ENCODE peak calls at places on chromosomes 1 and 21, in eight cellular contexts. A, D, N, E, O, G, L and M are unnamed samples.

GRCh38 chr1:1210726-1211540 is 3.0 kb downstream of the TNFRSF4 start:
- DNase-seq in E (no peak), O (no peak), A (no peak), N (no peak), D (no peak), G (no peak), L (no peak), M (no peak)

GRCh38 chr1:917076-917459 is 6.7 kb upstream of the SAMD11 start:
- DNase-seq in E (no peak), D (no peak), L (no peak), O (no peak), N (no peak), A (peak; percentile 59), G (no peak), M (no peak)

GRCh38 chr1:29269356-29269755 is 33.0 kb downstream of the PTPRU start:
- DNase-seq in A (no peak), L (no peak), E (no peak), O (no peak), G (peak; percentile 59), N (no peak), D (no peak), M (no peak)

GRCh38 chr1:246450485-246451251 is 56.4 kb downstream of the SMYD3 start:
- DNase-seq in G (no peak), A (no peak), O (no peak), E (no peak), L (no peak), D (no peak), N (peak; percentile 41), M (peak; percentile 51)

GRCh38 chr1:8026976-8027747 is 1.1 kb upstream of the ERRFI1 start:
- DNase-seq in D (peak; percentile 72), O (no peak), G (no peak), E (no peak), L (no peak), A (no peak), N (peak; percentile 66), M (no peak)

GRCh38 chr1:154324669-154325582 is at the start of gene ATP8B2:
- DNase-seq in D (peak; percentile 75), E (no peak), G (peak; percentile 72), A (peak; percentile 83), O (peak; percentile 89), N (peak; percentile 76), L (peak; percentile 77), M (peak; percentile 89)

GRCh38 chr1:206112600-206113301 is 4.4 kb downstream of the AVPR1B start:
- DNase-seq in E (no peak), N (no peak), D (no peak), G (no peak), O (no peak), A (no peak), L (no peak), M (no peak)

GRCh38 chr1:36696261-36696940 is 213.7 kb upstream of the CSF3R start:
- DNase-seq in N (no peak), E (no peak), G (no peak), A (no peak), O (no peak), D (no peak), L (no peak), M (no peak)

GRCh38 chr21:42220138-42220701 is 1.3 kb downstream of the ABCG1 start:
- DNase-seq in N (peak; percentile 51), G (peak; percentile 77), E (peak; percentile 78), L (peak; percentile 75), O (peak; percentile 84), A (peak; percentile 62), D (peak; percentile 74), M (peak; percentile 79)

GRCh38 chr21:37799193-37800121 is 116.8 kb downstream of the KCNJ6 start:
- DNase-seq in A (no peak), L (no peak), O (no peak), N (peak; percentile 35), E (no peak), D (no peak), G (no peak), M (no peak)

GRCh38 chr1:150362721-150363425 is 1.1 kb upstream of the RPRD2 start:
- DNase-seq in D (no peak), N (peak; percentile 5), G (no peak), A (no peak), L (peak; percentile 27), E (no peak), O (no peak), M (peak; percentile 16)

GRCh38 chr1:147201276-147201675 is 23.9 kb downstream of the FMO5 start:
- DNase-seq in G (no peak), L (no peak), E (no peak), D (no peak), A (no peak), N (no peak), O (no peak), M (no peak)

GRCh38 chr1:29631361-29631760 is 395.0 kb downstream of the PTPRU start:
- DNase-seq in G (no peak), N (peak; percentile 49), A (no peak), L (no peak), O (no peak), D (peak; percentile 7), E (no peak), M (no peak)

GRCh38 chr1:227273557-227273956 is 44.7 kb downstream of the CDC42BPA start:
- DNase-seq in E (peak; percentile 48), D (no peak), L (no peak), O (peak; percentile 4), A (no peak), G (no peak), N (peak; percentile 25), M (no peak)

GRCh38 chr1:201149400-201149799 is 4.9 kb downstream of the TMEM9 start:
- DNase-seq in O (peak; percentile 17), G (no peak), A (no peak), E (peak; percentile 47), D (no peak), L (no peak), N (peak; percentile 41), M (peak; percentile 63)

GRCh38 chr1:229714964-229715603 is 89.0 kb downstream of the URB2 start:
- DNase-seq in A (no peak), L (peak; percentile 29), G (no peak), O (peak; percentile 56), E (peak; percentile 72), N (peak; percentile 58), D (no peak), M (peak; percentile 36)

GRCh38 chr1:47578862-47579419 is 141.1 kb downstream of the FOXD2 start:
- DNase-seq in E (no peak), N (peak; percentile 40), A (no peak), D (no peak), O (no peak), L (no peak), G (no peak), M (no peak)

GRCh38 chr1:225412803-225413338 is 15.0 kb downstream of the LBR start:
- DNase-seq in O (no peak), L (no peak), E (no peak), A (no peak), D (no peak), G (no peak), N (no peak), M (no peak)

GRCh38 chr1:241622708-241623107 is 17.5 kb downstream of the CHML start:
- DNase-seq in G (no peak), A (no peak), L (no peak), E (no peak), D (no peak), O (no peak), N (no peak), M (no peak)

GRCh38 chr1:44049839-44050238 is 18.6 kb upstream of the SLC6A9 start:
- DNase-seq in E (peak; percentile 79), O (no peak), G (no peak), A (no peak), N (peak; percentile 95), L (no peak), D (no peak), M (no peak)

GRCh38 chr1:41003640-41004220 is 17.8 kb downstream of the SLFNL1 start:
- DNase-seq in L (peak; percentile 82), D (peak; percentile 96), N (peak; percentile 100), E (peak; percentile 93), A (peak; percentile 69), G (peak; percentile 51), O (peak; percentile 98), M (peak; percentile 86)

GRCh38 chr1:27630859-27631491 is 4.0 kb downstream of the FGR start:
- DNase-seq in D (no peak), L (no peak), O (peak; percentile 28), N (peak; percentile 38), E (no peak), G (no peak), A (no peak), M (no peak)

GRCh38 chr1:107467811-107468210 is 327.0 kb downstream of the NTNG1 start:
- DNase-seq in L (no peak), D (no peak), G (no peak), E (no peak), N (no peak), O (no peak), A (no peak), M (no peak)

GRCh38 chr1:113058861-113059441 is 14.0 kb upstream of the LRIG2 start:
- DNase-seq in G (no peak), N (peak; percentile 25), O (no peak), L (no peak), D (no peak), A (no peak), E (no peak), M (no peak)

GRCh38 chr1:212928323-212929281 is 21.7 kb upstream of the VASH2 start:
- DNase-seq in D (no peak), G (no peak), A (no peak), E (no peak), N (peak; percentile 50), L (no peak), O (no peak), M (peak; percentile 43)

GRCh38 chr1:29849038-29849750 is 612.9 kb downstream of the PTPRU start:
- DNase-seq in N (peak; percentile 41), A (no peak), G (no peak), L (peak; percentile 13), E (peak; percentile 40), D (peak; percentile 10), O (peak; percentile 67), M (peak; percentile 40)

GRCh38 chr1:76826072-76826827 is 41.0 kb upstream of the ST6GALNAC5 start:
- DNase-seq in A (no peak), N (peak; percentile 76), O (no peak), E (no peak), L (no peak), D (no peak), G (no peak), M (no peak)

GRCh38 chr1:24481098-24481497 is 21.5 kb upstream of the RCAN3 start:
- DNase-seq in A (no peak), L (peak; percentile 42), O (peak; percentile 80), N (peak; percentile 12), E (no peak), D (no peak), G (no peak), M (peak; percentile 71)

GRCh38 chr1:198734323-198735008 is 95.6 kb downstream of the PTPRC start:
- DNase-seq in N (no peak), L (no peak), D (no peak), E (no peak), G (no peak), O (peak; percentile 35), A (no peak), M (peak; percentile 8)

GRCh38 chr1:14520514-14521163 is 77.8 kb upstream of the KAZN start:
- DNase-seq in E (no peak), G (no peak), D (no peak), O (no peak), L (no peak), A (no peak), N (no peak), M (no peak)

GRCh38 chr1:173137116-173137515 is 70.0 kb downstream of the TNFSF4 start:
- DNase-seq in G (no peak), D (no peak), L (no peak), E (no peak), A (no peak), O (no peak), N (peak; percentile 53), M (no peak)

GRCh38 chr1:206679738-206680211 is 4.9 kb upstream of the MAPKAPK2 start:
- DNase-seq in D (no peak), N (no peak), O (peak; percentile 48), A (no peak), G (no peak), L (no peak), E (no peak), M (peak; percentile 72)

GRCh38 chr1:201781447-201781846 is 47.5 kb upstream of the IPO9 start:
- DNase-seq in L (no peak), E (no peak), G (no peak), D (no peak), O (no peak), A (no peak), N (peak; percentile 75), M (no peak)